ENCODE peak calls at places on chromosomes 5 and 9, in eight cellular contexts. One of them, this sample, is unnamed.

GRCh38 chr5:176648467-176649194 is 1.3 kb downstream of the TSPAN17 start:
- DNase-seq in endothelial cell of umbilical vein: no peak
- DNase-seq in ascending aorta: no peak
- DNase-seq in transverse colon: no peak
- DNase-seq in CD8-positive, alpha-beta T cell: peak
- DNase-seq in heart right ventricle: no peak
- DNase-seq in ovary: no peak
- DNase-seq in CD8-positive, alpha-beta memory T cell: peak
- DNase-seq in this sample: no peak

GRCh38 chr5:127599321-127599720 is 49.6 kb upstream of the CTXN3 start:
- DNase-seq in endothelial cell of umbilical vein: no peak
- DNase-seq in transverse colon: no peak
- DNase-seq in CD8-positive, alpha-beta memory T cell: no peak
- DNase-seq in CD8-positive, alpha-beta T cell: no peak
- DNase-seq in ovary: no peak
- DNase-seq in ascending aorta: no peak
- DNase-seq in heart right ventricle: no peak
- DNase-seq in this sample: no peak

GRCh38 chr9:79116064-79116463 is 455.7 kb upstream of the TLE4 start:
- DNase-seq in heart right ventricle: no peak
- DNase-seq in CD8-positive, alpha-beta T cell: no peak
- DNase-seq in ovary: no peak
- DNase-seq in endothelial cell of umbilical vein: no peak
- DNase-seq in ascending aorta: no peak
- DNase-seq in CD8-positive, alpha-beta memory T cell: no peak
- DNase-seq in transverse colon: no peak
- DNase-seq in this sample: no peak

GRCh38 chr5:150166193-150167162 is at the start of gene CDX1:
- DNase-seq in endothelial cell of umbilical vein: no peak
- DNase-seq in ascending aorta: no peak
- DNase-seq in transverse colon: peak
- DNase-seq in CD8-positive, alpha-beta T cell: no peak
- DNase-seq in CD8-positive, alpha-beta memory T cell: no peak
- DNase-seq in heart right ventricle: no peak
- DNase-seq in ovary: no peak
- DNase-seq in this sample: no peak

GRCh38 chr9:123382659-123383511 is 26.9 kb downstream of the CRB2 start:
- DNase-seq in CD8-positive, alpha-beta T cell: no peak
- DNase-seq in endothelial cell of umbilical vein: no peak
- DNase-seq in heart right ventricle: no peak
- DNase-seq in ascending aorta: no peak
- DNase-seq in transverse colon: no peak
- DNase-seq in CD8-positive, alpha-beta memory T cell: no peak
- DNase-seq in ovary: no peak
- DNase-seq in this sample: no peak

GRCh38 chr9:89564257-89564878 is 40.4 kb upstream of the GADD45G start:
- DNase-seq in CD8-positive, alpha-beta memory T cell: no peak
- DNase-seq in ascending aorta: no peak
- DNase-seq in transverse colon: no peak
- DNase-seq in endothelial cell of umbilical vein: peak
- DNase-seq in heart right ventricle: no peak
- DNase-seq in ovary: no peak
- DNase-seq in CD8-positive, alpha-beta T cell: no peak
- DNase-seq in this sample: peak

GRCh38 chr9:79360387-79361347 is 211.1 kb upstream of the TLE4 start:
- DNase-seq in ovary: no peak
- DNase-seq in endothelial cell of umbilical vein: peak
- DNase-seq in heart right ventricle: no peak
- DNase-seq in CD8-positive, alpha-beta memory T cell: no peak
- DNase-seq in ascending aorta: no peak
- DNase-seq in CD8-positive, alpha-beta T cell: no peak
- DNase-seq in transverse colon: no peak
- DNase-seq in this sample: no peak

GRCh38 chr5:23820764-23821471 is 313.5 kb downstream of the PRDM9 start:
- DNase-seq in ovary: no peak
- DNase-seq in transverse colon: no peak
- DNase-seq in heart right ventricle: no peak
- DNase-seq in endothelial cell of umbilical vein: no peak
- DNase-seq in CD8-positive, alpha-beta T cell: no peak
- DNase-seq in ascending aorta: no peak
- DNase-seq in CD8-positive, alpha-beta memory T cell: no peak
- DNase-seq in this sample: peak

GRCh38 chr9:131693651-131694597 is 46.0 kb downstream of the RAPGEF1 start:
- DNase-seq in heart right ventricle: no peak
- DNase-seq in CD8-positive, alpha-beta T cell: no peak
- DNase-seq in CD8-positive, alpha-beta memory T cell: no peak
- DNase-seq in ovary: no peak
- DNase-seq in ascending aorta: no peak
- DNase-seq in transverse colon: no peak
- DNase-seq in endothelial cell of umbilical vein: no peak
- DNase-seq in this sample: no peak

DNA sequence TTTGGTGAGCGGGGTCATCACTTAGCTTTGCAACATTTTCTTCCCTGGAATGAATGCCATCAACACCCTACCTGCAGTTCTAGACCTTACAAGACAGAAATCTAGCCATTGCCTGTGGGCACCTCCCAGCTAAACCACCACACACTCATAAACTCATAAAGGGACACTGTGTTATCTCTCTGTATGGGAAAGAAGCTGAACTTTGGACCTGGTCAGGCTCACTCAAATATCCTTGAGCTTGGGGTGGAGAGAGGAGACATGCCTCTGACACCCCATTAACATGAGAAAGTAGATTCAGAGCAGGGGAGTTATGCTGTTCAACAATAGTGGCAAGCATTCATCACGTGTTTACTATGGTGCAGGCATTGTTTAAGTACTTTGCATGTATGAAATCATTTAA is 205.6 kb downstream of the ZNF462 start:
- DNase-seq in transverse colon: peak
- DNase-seq in ascending aorta: no peak
- DNase-seq in endothelial cell of umbilical vein: no peak
- DNase-seq in ovary: no peak
- DNase-seq in heart right ventricle: no peak
- DNase-seq in CD8-positive, alpha-beta memory T cell: no peak
- DNase-seq in CD8-positive, alpha-beta T cell: no peak
- DNase-seq in this sample: no peak
- H3K27ac ChIP-seq in transverse colon: peak
- H3K27ac ChIP-seq in ascending aorta: no peak
- H3K27ac ChIP-seq in endothelial cell of umbilical vein: no peak
- H3K27ac ChIP-seq in ovary: no peak
- H3K27ac ChIP-seq in heart right ventricle: no peak
- H3K27ac ChIP-seq in CD8-positive, alpha-beta memory T cell: no peak
- H3K27ac ChIP-seq in CD8-positive, alpha-beta T cell: no peak
- H3K27ac ChIP-seq in this sample: no peak

GRCh38 chr5:112407666-112408065 is 11.4 kb downstream of the EPB41L4A start:
- DNase-seq in transverse colon: no peak
- DNase-seq in endothelial cell of umbilical vein: peak
- DNase-seq in CD8-positive, alpha-beta T cell: no peak
- DNase-seq in ascending aorta: no peak
- DNase-seq in heart right ventricle: no peak
- DNase-seq in CD8-positive, alpha-beta memory T cell: no peak
- DNase-seq in ovary: no peak
- DNase-seq in this sample: no peak

GRCh38 chr5:112415552-112415951 is 3.5 kb downstream of the EPB41L4A start:
- DNase-seq in ovary: no peak
- DNase-seq in transverse colon: no peak
- DNase-seq in CD8-positive, alpha-beta memory T cell: no peak
- DNase-seq in endothelial cell of umbilical vein: no peak
- DNase-seq in ascending aorta: no peak
- DNase-seq in heart right ventricle: no peak
- DNase-seq in CD8-positive, alpha-beta T cell: no peak
- DNase-seq in this sample: no peak

GRCh38 chr5:112412370-112412769 is 6.7 kb downstream of the EPB41L4A start:
- DNase-seq in endothelial cell of umbilical vein: peak
- DNase-seq in ovary: no peak
- DNase-seq in heart right ventricle: no peak
- DNase-seq in CD8-positive, alpha-beta memory T cell: no peak
- DNase-seq in CD8-positive, alpha-beta T cell: no peak
- DNase-seq in ascending aorta: no peak
- DNase-seq in transverse colon: no peak
- DNase-seq in this sample: no peak

GRCh38 chr5:112413611-112414010 is 5.5 kb downstream of the EPB41L4A start:
- DNase-seq in ascending aorta: no peak
- DNase-seq in endothelial cell of umbilical vein: no peak
- DNase-seq in ovary: no peak
- DNase-seq in heart right ventricle: no peak
- DNase-seq in CD8-positive, alpha-beta memory T cell: no peak
- DNase-seq in transverse colon: no peak
- DNase-seq in CD8-positive, alpha-beta T cell: no peak
- DNase-seq in this sample: no peak

DNA sequence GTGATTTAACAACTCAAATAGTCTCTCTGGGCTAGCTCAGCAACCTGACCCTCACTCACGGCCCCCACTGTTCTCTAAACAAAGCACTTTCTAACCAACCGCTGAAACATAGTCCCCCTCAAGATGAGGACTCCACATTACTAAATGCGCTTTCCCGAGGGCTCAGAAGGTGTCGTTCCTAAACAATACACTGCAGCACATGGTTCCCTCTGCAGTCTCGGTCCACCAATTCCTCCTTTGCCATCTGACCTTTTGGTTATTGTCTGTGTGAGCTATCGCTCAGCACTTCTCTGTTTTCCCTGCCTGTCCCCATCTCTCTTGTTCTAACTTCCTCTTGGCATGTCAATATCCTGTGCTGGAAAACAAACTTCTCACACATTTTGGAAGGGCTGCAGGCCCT is 7.2 kb downstream of the EPB41L4A start:
- DNase-seq in CD8-positive, alpha-beta T cell: no peak
- DNase-seq in ascending aorta: no peak
- DNase-seq in CD8-positive, alpha-beta memory T cell: no peak
- DNase-seq in heart right ventricle: no peak
- DNase-seq in endothelial cell of umbilical vein: no peak
- DNase-seq in ovary: no peak
- DNase-seq in transverse colon: no peak
- DNase-seq in this sample: no peak
- H3K27ac ChIP-seq in CD8-positive, alpha-beta T cell: no peak
- H3K27ac ChIP-seq in ascending aorta: no peak
- H3K27ac ChIP-seq in CD8-positive, alpha-beta memory T cell: no peak
- H3K27ac ChIP-seq in heart right ventricle: no peak
- H3K27ac ChIP-seq in endothelial cell of umbilical vein: peak
- H3K27ac ChIP-seq in ovary: no peak
- H3K27ac ChIP-seq in transverse colon: no peak
- H3K27ac ChIP-seq in this sample: no peak

DNA sequence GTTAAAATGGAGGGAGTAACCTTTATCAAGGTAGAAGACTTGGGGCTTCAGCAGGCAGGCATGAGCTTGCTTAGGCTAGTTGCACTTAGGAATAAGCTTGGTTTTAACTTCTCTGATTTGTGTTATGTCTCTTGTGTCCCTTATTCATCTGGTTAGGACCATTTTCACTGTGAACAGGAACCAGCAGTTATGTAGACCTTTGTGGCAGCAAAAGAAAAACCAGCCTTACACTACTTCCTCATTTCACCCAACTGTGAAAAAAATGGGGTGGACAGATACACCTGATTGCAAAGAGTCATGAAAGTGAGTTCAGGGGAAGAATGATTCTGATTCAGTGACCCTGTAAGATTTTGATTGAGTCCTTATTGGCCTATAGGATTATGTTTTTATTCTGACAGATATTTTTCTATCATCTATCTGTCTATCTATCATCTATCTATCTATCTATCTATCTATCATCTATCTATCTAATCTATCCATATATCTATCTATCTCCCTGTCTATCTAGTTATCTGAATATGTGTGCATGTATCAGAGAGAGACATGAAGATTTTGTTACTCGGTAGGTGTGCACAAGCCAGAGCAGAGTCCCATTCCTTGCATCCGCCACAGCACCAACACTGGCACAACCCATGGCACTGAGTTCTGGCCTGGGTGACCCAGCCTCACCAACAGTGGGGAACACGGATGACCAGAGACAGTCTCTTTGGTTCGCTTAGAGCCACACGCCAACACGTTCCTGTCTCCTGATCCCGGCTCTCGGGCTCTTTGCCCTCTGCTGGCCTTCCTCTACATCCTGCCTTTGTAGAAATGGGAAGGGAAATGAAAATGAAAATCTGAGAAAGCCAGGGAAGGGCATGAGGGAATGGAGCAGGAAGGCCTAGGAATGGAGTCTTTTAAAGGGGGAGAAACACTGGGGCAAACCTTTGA is 1.3 kb upstream of the ZNF366 start:
- DNase-seq in transverse colon: no peak
- DNase-seq in endothelial cell of umbilical vein: no peak
- DNase-seq in ascending aorta: no peak
- DNase-seq in ovary: no peak
- DNase-seq in CD8-positive, alpha-beta T cell: no peak
- DNase-seq in heart right ventricle: no peak
- DNase-seq in CD8-positive, alpha-beta memory T cell: no peak
- DNase-seq in this sample: no peak
- H3K27ac ChIP-seq in transverse colon: peak
- H3K27ac ChIP-seq in endothelial cell of umbilical vein: peak
- H3K27ac ChIP-seq in ascending aorta: peak
- H3K27ac ChIP-seq in ovary: no peak
- H3K27ac ChIP-seq in CD8-positive, alpha-beta T cell: no peak
- H3K27ac ChIP-seq in heart right ventricle: peak
- H3K27ac ChIP-seq in CD8-positive, alpha-beta memory T cell: no peak
- H3K27ac ChIP-seq in this sample: no peak

GRCh38 chr9:35566417-35566816 is 38.6 kb upstream of the TESK1 start:
- DNase-seq in ascending aorta: no peak
- DNase-seq in transverse colon: no peak
- DNase-seq in CD8-positive, alpha-beta memory T cell: no peak
- DNase-seq in ovary: no peak
- DNase-seq in heart right ventricle: no peak
- DNase-seq in endothelial cell of umbilical vein: no peak
- DNase-seq in CD8-positive, alpha-beta T cell: no peak
- DNase-seq in this sample: no peak

GRCh38 chr9:35562895-35563746 is 41.9 kb upstream of the TESK1 start:
- DNase-seq in ovary: no peak
- DNase-seq in endothelial cell of umbilical vein: no peak
- DNase-seq in transverse colon: no peak
- DNase-seq in heart right ventricle: no peak
- DNase-seq in ascending aorta: no peak
- DNase-seq in CD8-positive, alpha-beta memory T cell: no peak
- DNase-seq in CD8-positive, alpha-beta T cell: no peak
- DNase-seq in this sample: no peak

GRCh38 chr9:35561468-35562261 is 43.4 kb upstream of the TESK1 start:
- DNase-seq in CD8-positive, alpha-beta memory T cell: no peak
- DNase-seq in CD8-positive, alpha-beta T cell: no peak
- DNase-seq in transverse colon: no peak
- DNase-seq in endothelial cell of umbilical vein: no peak
- DNase-seq in heart right ventricle: no peak
- DNase-seq in ascending aorta: no peak
- DNase-seq in ovary: no peak
- DNase-seq in this sample: no peak

GRCh38 chr9:35563791-35564197 is 41.3 kb upstream of the TESK1 start:
- DNase-seq in endothelial cell of umbilical vein: peak
- DNase-seq in heart right ventricle: peak
- DNase-seq in CD8-positive, alpha-beta T cell: no peak
- DNase-seq in CD8-positive, alpha-beta memory T cell: no peak
- DNase-seq in transverse colon: no peak
- DNase-seq in ascending aorta: peak
- DNase-seq in ovary: peak
- DNase-seq in this sample: no peak

DNA sequence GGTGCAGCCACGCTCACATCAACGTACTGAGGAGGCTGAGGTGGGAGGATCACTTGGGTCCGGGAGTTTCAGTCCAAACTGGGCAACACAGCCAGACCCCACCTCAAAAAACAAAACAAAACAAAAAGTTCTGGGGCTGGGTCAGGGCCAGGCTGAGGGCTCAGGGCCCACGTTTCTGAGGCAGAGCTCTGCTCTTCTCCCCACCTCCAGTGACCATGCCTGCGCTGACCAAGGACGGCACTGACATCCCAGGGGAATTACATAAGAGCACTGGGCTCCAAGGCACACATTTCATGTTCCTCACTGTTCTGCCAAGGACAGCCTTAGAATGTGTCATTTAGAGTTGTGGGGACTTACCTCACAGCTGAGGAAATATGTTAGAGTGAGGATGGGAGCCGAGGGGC is 40.4 kb upstream of the TESK1 start:
- DNase-seq in CD8-positive, alpha-beta memory T cell: no peak
- DNase-seq in CD8-positive, alpha-beta T cell: no peak
- DNase-seq in transverse colon: no peak
- DNase-seq in endothelial cell of umbilical vein: no peak
- DNase-seq in heart right ventricle: no peak
- DNase-seq in ascending aorta: peak
- DNase-seq in ovary: no peak
- DNase-seq in this sample: no peak
- H3K27ac ChIP-seq in CD8-positive, alpha-beta memory T cell: no peak
- H3K27ac ChIP-seq in CD8-positive, alpha-beta T cell: no peak
- H3K27ac ChIP-seq in transverse colon: no peak
- H3K27ac ChIP-seq in endothelial cell of umbilical vein: no peak
- H3K27ac ChIP-seq in heart right ventricle: no peak
- H3K27ac ChIP-seq in ascending aorta: peak
- H3K27ac ChIP-seq in ovary: no peak
- H3K27ac ChIP-seq in this sample: no peak